ENCODE peak calls at places on chromosomes 6 and 20, in five cellular contexts. B is aorta, P is RWPE1, J is NCI-H446, N is naive B cell. R is an unnamed sample.

GRCh38 chr20:8735674-8736073 is 333.2 kb upstream of the PLCB4 start:
- DNase-seq in P (no peak), N (no peak), J (no peak), B (no peak), R (peak)

GRCh38 chr6:120735641-120736040 is 598.6 kb downstream of the TBC1D32 start:
- DNase-seq in N (no peak), J (no peak), P (peak), B (no peak), R (no peak)

GRCh38 chr6:148364056-148364844 is 21.6 kb downstream of the SASH1 start:
- DNase-seq in J (no peak), P (no peak), N (no peak), B (no peak), R (peak)

GRCh38 chr20:8020314-8021079 is 936 bp upstream of the TMX4 start:
- DNase-seq in P (no peak), J (no peak), B (no peak), N (peak), R (peak)

GRCh38 chr6:44641344-44641743 is 253.8 kb downstream of the CDC5L start:
- DNase-seq in P (no peak), J (no peak), B (no peak), N (no peak), R (no peak)

GRCh38 chr6:142523485-142523884 is 221.7 kb downstream of the ADGRG6 start:
- DNase-seq in N (no peak), P (no peak), J (no peak), B (no peak), R (no peak)

GRCh38 chr20:58024241-58024721 is 204.2 kb downstream of the ANKRD60 start:
- DNase-seq in B (no peak), J (no peak), P (no peak), N (no peak), R (no peak)

GRCh38 chr20:47227576-47227975 is 128.9 kb downstream of the ZMYND8 start:
- DNase-seq in J (no peak), N (no peak), B (no peak), P (no peak), R (no peak)

GRCh38 chr20:5658897-5659296 is 91.3 kb upstream of the SHLD1 start:
- DNase-seq in J (peak), N (peak), B (peak), P (peak), R (peak)

GRCh38 chr20:14498809-14499208 is 161.4 kb upstream of the FLRT3 start:
- DNase-seq in B (no peak), J (peak), N (no peak), P (no peak), R (no peak)

GRCh38 chr6:135647521-135647920 is 150.0 kb upstream of the AHI1 start:
- DNase-seq in J (no peak), P (no peak), B (no peak), N (no peak), R (no peak)

GRCh38 chr20:14775778-14776177 is 438.4 kb upstream of the FLRT3 start:
- DNase-seq in P (peak), J (no peak), N (no peak), B (no peak), R (peak)

GRCh38 chr6:64280569-64280968 is 645.0 kb downstream of the PHF3 start:
- DNase-seq in J (peak), N (no peak), B (no peak), P (peak), R (no peak)

GRCh38 chr6:26087284-26088115 is at the start of gene HFE:
- DNase-seq in B (peak), N (peak), J (no peak), P (peak), R (peak)

GRCh38 chr6:45566882-45567281 is 189.1 kb upstream of the SUPT3H start:
- DNase-seq in P (no peak), J (no peak), B (no peak), N (no peak), R (no peak)

GRCh38 chr20:51104960-51105460 is 82.1 kb upstream of the KCNG1 start:
- DNase-seq in B (no peak), J (no peak), P (no peak), N (no peak), R (peak)

GRCh38 chr6:36701401-36701991 is 3.9 kb downstream of the RAB44 start:
- DNase-seq in B (no peak), N (no peak), J (no peak), P (peak), R (no peak)

GRCh38 chr6:156449128-156449527 is 328.1 kb upstream of the ARID1B start:
- DNase-seq in B (no peak), N (no peak), J (no peak), P (peak), R (no peak)

GRCh38 chr6:166588691-166589333 is 2.3 kb upstream of the RAMACL start:
- DNase-seq in B (no peak), N (peak), P (no peak), J (no peak), R (no peak)

GRCh38 chr20:35618372-35619131 is 2.9 kb downstream of the SPAG4 start:
- DNase-seq in B (no peak), J (no peak), N (no peak), P (peak), R (peak)

GRCh38 chr6:34697544-34697836 is 923 bp upstream of the ILRUN start:
- DNase-seq in B (no peak), J (no peak), N (no peak), P (no peak), R (no peak)